ENCODE peak calls at places on chromosomes 16 and 17, in five cellular contexts. L is left ventricle myocardium inferior; K is neural crest cell; S is activated naive CD8-positive, alpha-beta T cell treated with anti-CD3 and anti-CD28 coated beads for 36 hours; W is stimulated activated CD8-positive, alpha-beta memory T cell treated with anti-CD3 and anti-CD28 coated beads, Interleukin-4, amount 100 ng/mL, for 1 hour. B is an unnamed sample.
A peak's percentile ranks its signal among the peaks of the same experiment; 100 is the strongest.

GRCh38 chr17:72812823-72813222 is 279.7 kb downstream of the SLC39A11 start:
- DNase-seq in L (no peak), K (no peak), S (no peak), W (no peak), B (no peak)

GRCh38 chr17:44219636-44220210 is at the start of gene UBTF:
- DNase-seq in L (peak; percentile 80), K (peak; percentile 55), S (peak; percentile 65), W (peak; percentile 54), B (peak; percentile 60)

GRCh38 chr17:57604771-57605733 is 140.0 kb downstream of the CCDC182 start:
- DNase-seq in L (peak; percentile 54), K (no peak), S (peak; percentile 63), W (no peak), B (peak; percentile 34)

GRCh38 chr16:5321925-5322324 is 224.3 kb upstream of the EEF2KMT start:
- DNase-seq in L (no peak), K (no peak), S (no peak), W (no peak), B (no peak)

GRCh38 chr17:48262982-48263586 is 155.5 kb downstream of the SNX11 start:
- DNase-seq in L (no peak), K (no peak), S (no peak), W (no peak), B (no peak)

GRCh38 chr16:3497771-3498170 is 2.5 kb upstream of the C16orf90 start:
- DNase-seq in L (no peak), K (no peak), S (no peak), W (no peak), B (no peak)

GRCh38 chr17:50565559-50566350 is 5.2 kb downstream of the CACNA1G start:
- DNase-seq in L (no peak), K (peak; percentile 31), S (no peak), W (no peak), B (peak; percentile 95)

GRCh38 chr16:71216714-71217113 is 13.8 kb downstream of the HYDIN start:
- DNase-seq in L (no peak), K (no peak), S (no peak), W (no peak), B (no peak)

GRCh38 chr17:56770427-56770826 is 63.3 kb downstream of the C17orf67 start:
- DNase-seq in L (no peak), K (no peak), S (no peak), W (no peak), B (no peak)

GRCh38 chr17:75535119-75535537 is 9.6 kb downstream of the LLGL2 start:
- DNase-seq in L (no peak), K (no peak), S (peak; percentile 59), W (peak; percentile 39), B (no peak)

GRCh38 chr16:80120899-80121521 is 419.8 kb upstream of the DYNLRB2 start:
- DNase-seq in L (no peak), K (no peak), S (no peak), W (no peak), B (no peak)

GRCh38 chr17:75024686-75025397 is 12.4 kb downstream of the MRPL58 start:
- DNase-seq in L (no peak), K (no peak), S (peak; percentile 47), W (no peak), B (no peak)

GRCh38 chr17:81306491-81306890 is 11.4 kb upstream of the SLC38A10 start:
- DNase-seq in L (no peak), K (no peak), S (no peak), W (no peak), B (no peak)

GRCh38 chr16:28097500-28097899 is 34.0 kb upstream of the GSG1L start:
- DNase-seq in L (no peak), K (no peak), S (no peak), W (no peak), B (no peak)

GRCh38 chr17:72187544-72187943 is 66.7 kb downstream of the SOX9 start:
- DNase-seq in L (peak; percentile 76), K (no peak), S (no peak), W (no peak), B (no peak)

GRCh38 chr17:42281571-42282096 is 5.4 kb upstream of the STAT5B start:
- DNase-seq in L (no peak), K (no peak), S (no peak), W (no peak), B (peak; percentile 55)

GRCh38 chr16:89410794-89411309 is 79.5 kb downstream of the ANKRD11 start:
- DNase-seq in L (peak; percentile 55), K (no peak), S (peak; percentile 42), W (no peak), B (peak; percentile 66)

GRCh38 chr16:17260271-17260849 is 210.4 kb downstream of the XYLT1 start:
- DNase-seq in L (no peak), K (no peak), S (no peak), W (no peak), B (no peak)

GRCh38 chr17:69608808-69609494 is 194.5 kb downstream of the MAP2K6 start:
- DNase-seq in L (no peak), K (no peak), S (no peak), W (no peak), B (no peak)

GRCh38 chr17:83191388-83192160 is 112.2 kb downstream of the METRNL start:
- DNase-seq in L (no peak), K (no peak), S (no peak), W (no peak), B (no peak)

GRCh38 chr17:64491034-64491860 is 5.6 kb downstream of the POLG2 start:
- DNase-seq in L (no peak), K (no peak), S (peak; percentile 35), W (no peak), B (no peak)

GRCh38 chr17:72952220-72952619 is 140.3 kb downstream of the SLC39A11 start:
- DNase-seq in L (no peak), K (no peak), S (no peak), W (no peak), B (peak; percentile 17)

B was measured in G401.